ENCODE peak calls at places on chromosomes 5 and 9, in four cellular contexts. One of them, this sample, is unnamed.

GRCh38 chr5:172035039-172035438 is 28.6 kb upstream of the FBXW11 start:
- DNase-seq in adipocyte: no peak
- DNase-seq in fibroblast of pulmonary artery: no peak
- DNase-seq in A549: no peak
- DNase-seq in this sample: no peak

GRCh38 chr9:124514125-124514524 is 6.9 kb upstream of the NR5A1 start:
- DNase-seq in adipocyte: no peak
- DNase-seq in fibroblast of pulmonary artery: no peak
- DNase-seq in A549: no peak
- DNase-seq in this sample: no peak

GRCh38 chr5:124605516-124605915 is 140.9 kb downstream of the ZNF608 start:
- DNase-seq in adipocyte: no peak
- DNase-seq in fibroblast of pulmonary artery: peak; percentile 52
- DNase-seq in A549: no peak
- DNase-seq in this sample: no peak

GRCh38 chr5:65530904-65531303 is 32.1 kb downstream of the CENPK start:
- DNase-seq in adipocyte: no peak
- DNase-seq in fibroblast of pulmonary artery: no peak
- DNase-seq in A549: no peak
- DNase-seq in this sample: no peak

GRCh38 chr9:2676466-2676865 is 40.8 kb upstream of the KCNV2 start:
- DNase-seq in adipocyte: no peak
- DNase-seq in fibroblast of pulmonary artery: no peak
- DNase-seq in A549: no peak
- DNase-seq in this sample: no peak

GRCh38 chr9:89149726-89150125 is 28.9 kb downstream of the SHC3 start:
- DNase-seq in adipocyte: peak; percentile 28
- DNase-seq in fibroblast of pulmonary artery: peak; percentile 61
- DNase-seq in A549: peak; percentile 24
- DNase-seq in this sample: peak; percentile 17

GRCh38 chr5:123439616-123440153 is 16.5 kb upstream of the CEP120 start:
- DNase-seq in adipocyte: no peak
- DNase-seq in fibroblast of pulmonary artery: no peak
- DNase-seq in A549: no peak
- DNase-seq in this sample: no peak

GRCh38 chr9:8338249-8338721 is 538.7 kb upstream of the DMAC1 start:
- DNase-seq in adipocyte: no peak
- DNase-seq in fibroblast of pulmonary artery: peak; percentile 36
- DNase-seq in A549: no peak
- DNase-seq in this sample: peak; percentile 71

GRCh38 chr9:27183701-27184100 is 74.7 kb downstream of the TEK start:
- DNase-seq in adipocyte: no peak
- DNase-seq in fibroblast of pulmonary artery: peak; percentile 57
- DNase-seq in A549: no peak
- DNase-seq in this sample: peak; percentile 18

GRCh38 chr5:65803699-65804426 is 81.9 kb downstream of the NLN start:
- DNase-seq in adipocyte: no peak
- DNase-seq in fibroblast of pulmonary artery: no peak
- DNase-seq in A549: no peak
- DNase-seq in this sample: no peak

GRCh38 chr5:122187426-122187825 is 58.1 kb downstream of the ZNF474 start:
- DNase-seq in adipocyte: no peak
- DNase-seq in fibroblast of pulmonary artery: peak; percentile 64
- DNase-seq in A549: no peak
- DNase-seq in this sample: no peak

GRCh38 chr9:86637515-86637914 is 283.3 kb upstream of the TUT7 start:
- DNase-seq in adipocyte: no peak
- DNase-seq in fibroblast of pulmonary artery: peak; percentile 65
- DNase-seq in A549: no peak
- DNase-seq in this sample: no peak

GRCh38 chr5:22521521-22521920 is 331.6 kb downstream of the CDH12 start:
- DNase-seq in adipocyte: no peak
- DNase-seq in fibroblast of pulmonary artery: peak; percentile 9
- DNase-seq in A549: no peak
- DNase-seq in this sample: no peak

GRCh38 chr5:146463446-146463845 is 16.3 kb downstream of the TCERG1 start:
- DNase-seq in adipocyte: no peak
- DNase-seq in fibroblast of pulmonary artery: no peak
- DNase-seq in A549: no peak
- DNase-seq in this sample: no peak

GRCh38 chr9:90433398-90433890 is 209.2 kb downstream of the DIRAS2 start:
- DNase-seq in adipocyte: no peak
- DNase-seq in fibroblast of pulmonary artery: peak; percentile 10
- DNase-seq in A549: peak; percentile 32
- DNase-seq in this sample: peak; percentile 3
- H3K4me3 ChIP-seq in adipocyte: peak overlapping the region; percentile 30
- H3K4me3 ChIP-seq in fibroblast of pulmonary artery: no peak overlapping the region
- H3K4me3 ChIP-seq in A549: peak overlapping the region; percentile 8
- H3K4me3 ChIP-seq in this sample: peak overlapping the region; percentile 12

DNA sequence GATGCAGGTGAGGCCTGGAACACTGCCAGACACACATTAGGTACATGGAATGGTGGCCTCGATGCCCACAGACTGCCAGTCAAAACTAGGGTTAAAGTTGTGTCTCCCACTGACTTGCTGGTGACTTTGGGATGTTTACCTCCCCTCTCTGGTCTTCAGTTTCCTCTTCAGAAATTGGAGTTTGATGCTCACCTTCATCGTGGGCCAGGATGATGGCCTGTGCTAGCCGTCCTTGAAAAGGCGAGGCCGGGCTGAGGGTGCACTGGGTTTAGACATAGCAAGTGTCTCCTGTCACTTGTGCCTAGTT is 49.0 kb upstream of the FOXE1 start:
- DNase-seq in adipocyte: no peak
- DNase-seq in fibroblast of pulmonary artery: no peak
- DNase-seq in A549: no peak
- DNase-seq in this sample: no peak
- H3K4me3 ChIP-seq in adipocyte: no peak overlapping the region
- H3K4me3 ChIP-seq in fibroblast of pulmonary artery: no peak overlapping the region
- H3K4me3 ChIP-seq in A549: peak overlapping the region; percentile 79
- H3K4me3 ChIP-seq in this sample: no peak overlapping the region

DNA sequence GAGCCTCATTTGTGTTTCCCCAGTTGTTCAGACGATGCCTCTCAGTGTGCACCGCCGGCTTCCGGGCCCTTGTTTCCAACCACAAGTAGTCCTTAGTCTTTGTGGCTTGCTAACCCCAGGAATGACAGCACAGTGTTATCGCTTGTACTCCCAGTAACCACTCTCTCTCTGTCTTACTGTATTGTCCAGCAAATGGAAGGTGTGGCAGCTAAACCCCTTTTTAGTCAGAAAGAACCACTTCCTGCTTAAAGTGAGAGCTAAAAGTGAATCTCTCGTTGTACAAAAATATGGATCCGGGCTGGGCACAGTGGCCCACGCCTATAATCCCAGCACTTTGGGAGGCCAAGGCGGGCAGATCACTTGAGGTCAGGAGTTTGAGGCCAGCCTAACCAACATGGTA is 61.3 kb downstream of the ENC1 start:
- DNase-seq in adipocyte: no peak
- DNase-seq in fibroblast of pulmonary artery: no peak
- DNase-seq in A549: no peak
- DNase-seq in this sample: no peak
- H3K4me3 ChIP-seq in adipocyte: no peak overlapping the region
- H3K4me3 ChIP-seq in fibroblast of pulmonary artery: no peak overlapping the region
- H3K4me3 ChIP-seq in A549: no peak overlapping the region
- H3K4me3 ChIP-seq in this sample: no peak overlapping the region

DNA sequence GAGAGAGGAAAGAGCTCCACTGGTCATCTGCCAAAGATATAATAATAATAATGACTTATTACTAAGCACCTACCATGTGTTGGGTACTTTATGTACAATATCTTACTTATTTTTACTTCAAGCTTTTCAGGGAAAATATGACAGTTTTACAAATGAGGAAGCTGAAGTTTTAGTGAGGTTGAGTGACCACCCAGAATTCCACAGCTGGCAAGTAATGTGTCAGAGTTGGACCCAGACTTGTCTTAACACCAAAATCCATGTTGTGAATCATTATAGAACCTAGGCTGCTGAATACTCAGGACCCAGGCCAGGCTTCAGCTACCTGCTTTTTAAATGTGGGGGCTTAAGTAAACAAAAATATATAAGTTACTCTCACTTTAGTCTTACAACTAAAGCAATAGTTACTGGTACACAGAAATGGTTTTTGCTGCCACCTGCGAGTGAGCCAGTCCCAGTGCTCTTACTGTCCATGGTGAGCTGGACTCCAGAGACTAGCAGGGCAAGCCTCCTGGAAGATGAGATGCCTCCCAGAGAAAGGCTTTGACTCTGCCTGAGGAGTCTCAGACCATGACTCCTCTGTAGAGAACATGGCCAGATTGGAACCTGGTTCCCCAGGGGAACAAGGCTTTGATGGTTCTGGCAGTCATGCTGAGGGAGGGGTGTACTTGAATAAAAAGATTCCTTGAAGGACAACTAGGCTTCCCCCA is 29.9 kb downstream of the RUSC2 start:
- DNase-seq in adipocyte: peak; percentile 38
- DNase-seq in fibroblast of pulmonary artery: no peak
- DNase-seq in A549: no peak
- DNase-seq in this sample: no peak
- H3K4me3 ChIP-seq in adipocyte: peak overlapping the region; percentile 32
- H3K4me3 ChIP-seq in fibroblast of pulmonary artery: no peak overlapping the region
- H3K4me3 ChIP-seq in A549: peak overlapping the region; percentile 2
- H3K4me3 ChIP-seq in this sample: no peak overlapping the region